ENCODE peak calls at places on chromosomes 3 and 15, in ten cellular contexts. One of them, this sample, is unnamed. For H3K9me3, the result is how much of the 10 kb centered on the place peaks cover.

GRCh38 chr3:196688349-196688748 is 23.7 kb downstream of the CEP19 start:
- DNase-seq in endodermal cell: no peak
- DNase-seq in OCI-LY7: no peak
- DNase-seq in tibial artery: peak
- DNase-seq in colonic mucosa: peak
- DNase-seq in hepatocyte: peak
- DNase-seq in PC-3: no peak
- DNase-seq in gastrocnemius medialis: peak
- DNase-seq in ovary: no peak
- DNase-seq in endothelial cell of umbilical vein: peak
- DNase-seq in this sample: peak

GRCh38 chr3:177832862-177833261 is 635.6 kb upstream of the TBL1XR1 start:
- DNase-seq in endodermal cell: no peak
- DNase-seq in OCI-LY7: no peak
- DNase-seq in tibial artery: no peak
- DNase-seq in colonic mucosa: no peak
- DNase-seq in hepatocyte: no peak
- DNase-seq in PC-3: no peak
- DNase-seq in gastrocnemius medialis: no peak
- DNase-seq in ovary: no peak
- DNase-seq in endothelial cell of umbilical vein: no peak
- DNase-seq in this sample: no peak

GRCh38 chr15:98676586-98677270 is 28.4 kb downstream of the IGF1R start:
- DNase-seq in endodermal cell: peak
- DNase-seq in OCI-LY7: no peak
- DNase-seq in tibial artery: no peak
- DNase-seq in colonic mucosa: no peak
- DNase-seq in hepatocyte: no peak
- DNase-seq in PC-3: no peak
- DNase-seq in gastrocnemius medialis: no peak
- DNase-seq in ovary: no peak
- DNase-seq in endothelial cell of umbilical vein: no peak
- DNase-seq in this sample: peak

GRCh38 chr3:105862217-105862616 is 6.6 kb downstream of the CBLB start:
- DNase-seq in endodermal cell: no peak
- DNase-seq in OCI-LY7: peak
- DNase-seq in tibial artery: no peak
- DNase-seq in colonic mucosa: no peak
- DNase-seq in hepatocyte: no peak
- DNase-seq in PC-3: no peak
- DNase-seq in gastrocnemius medialis: no peak
- DNase-seq in ovary: no peak
- DNase-seq in endothelial cell of umbilical vein: no peak
- DNase-seq in this sample: no peak

GRCh38 chr3:133863865-133864264 is 31.8 kb downstream of the RAB6B start:
- DNase-seq in endodermal cell: no peak
- DNase-seq in OCI-LY7: no peak
- DNase-seq in tibial artery: no peak
- DNase-seq in colonic mucosa: no peak
- DNase-seq in hepatocyte: no peak
- DNase-seq in PC-3: no peak
- DNase-seq in gastrocnemius medialis: no peak
- DNase-seq in ovary: no peak
- DNase-seq in endothelial cell of umbilical vein: no peak
- DNase-seq in this sample: no peak

GRCh38 chr3:55877703-55878102 is 390.6 kb upstream of the WNT5A start:
- DNase-seq in endodermal cell: no peak
- DNase-seq in OCI-LY7: peak
- DNase-seq in tibial artery: no peak
- DNase-seq in colonic mucosa: no peak
- DNase-seq in hepatocyte: no peak
- DNase-seq in PC-3: no peak
- DNase-seq in gastrocnemius medialis: no peak
- DNase-seq in ovary: no peak
- DNase-seq in endothelial cell of umbilical vein: no peak
- DNase-seq in this sample: no peak

GRCh38 chr3:183253364-183253960 is 409 bp downstream of the B3GNT5 start:
- DNase-seq in endodermal cell: peak
- DNase-seq in OCI-LY7: no peak
- DNase-seq in tibial artery: peak
- DNase-seq in colonic mucosa: peak
- DNase-seq in hepatocyte: peak
- DNase-seq in PC-3: peak
- DNase-seq in gastrocnemius medialis: peak
- DNase-seq in ovary: peak
- DNase-seq in endothelial cell of umbilical vein: peak
- DNase-seq in this sample: peak

GRCh38 chr3:68057637-68058320 is 403.4 kb upstream of the SUCLG2 start:
- DNase-seq in endodermal cell: no peak
- DNase-seq in OCI-LY7: no peak
- DNase-seq in tibial artery: no peak
- DNase-seq in colonic mucosa: no peak
- DNase-seq in hepatocyte: no peak
- DNase-seq in PC-3: no peak
- DNase-seq in gastrocnemius medialis: no peak
- DNase-seq in ovary: no peak
- DNase-seq in endothelial cell of umbilical vein: no peak
- DNase-seq in this sample: no peak

GRCh38 chr3:160159806-160160205 is 65.4 kb upstream of the C3orf80 start:
- DNase-seq in endodermal cell: no peak
- DNase-seq in OCI-LY7: no peak
- DNase-seq in tibial artery: no peak
- DNase-seq in colonic mucosa: no peak
- DNase-seq in hepatocyte: no peak
- DNase-seq in PC-3: no peak
- DNase-seq in gastrocnemius medialis: no peak
- DNase-seq in ovary: no peak
- DNase-seq in endothelial cell of umbilical vein: no peak
- DNase-seq in this sample: no peak

GRCh38 chr3:160168290-160168689 is 56.9 kb upstream of the C3orf80 start:
- DNase-seq in endodermal cell: no peak
- DNase-seq in OCI-LY7: no peak
- DNase-seq in tibial artery: no peak
- DNase-seq in colonic mucosa: no peak
- DNase-seq in hepatocyte: no peak
- DNase-seq in PC-3: no peak
- DNase-seq in gastrocnemius medialis: no peak
- DNase-seq in ovary: no peak
- DNase-seq in endothelial cell of umbilical vein: no peak
- DNase-seq in this sample: no peak

GRCh38 chr3:160162440-160162839 is 62.8 kb upstream of the C3orf80 start:
- DNase-seq in endodermal cell: peak
- DNase-seq in OCI-LY7: no peak
- DNase-seq in tibial artery: no peak
- DNase-seq in colonic mucosa: no peak
- DNase-seq in hepatocyte: no peak
- DNase-seq in PC-3: no peak
- DNase-seq in gastrocnemius medialis: no peak
- DNase-seq in ovary: no peak
- DNase-seq in endothelial cell of umbilical vein: no peak
- DNase-seq in this sample: no peak

GRCh38 chr3:160159346-160159745 is 65.9 kb upstream of the C3orf80 start:
- DNase-seq in endodermal cell: no peak
- DNase-seq in OCI-LY7: no peak
- DNase-seq in tibial artery: no peak
- DNase-seq in colonic mucosa: no peak
- DNase-seq in hepatocyte: no peak
- DNase-seq in PC-3: no peak
- DNase-seq in gastrocnemius medialis: no peak
- DNase-seq in ovary: no peak
- DNase-seq in endothelial cell of umbilical vein: no peak
- DNase-seq in this sample: no peak

DNA sequence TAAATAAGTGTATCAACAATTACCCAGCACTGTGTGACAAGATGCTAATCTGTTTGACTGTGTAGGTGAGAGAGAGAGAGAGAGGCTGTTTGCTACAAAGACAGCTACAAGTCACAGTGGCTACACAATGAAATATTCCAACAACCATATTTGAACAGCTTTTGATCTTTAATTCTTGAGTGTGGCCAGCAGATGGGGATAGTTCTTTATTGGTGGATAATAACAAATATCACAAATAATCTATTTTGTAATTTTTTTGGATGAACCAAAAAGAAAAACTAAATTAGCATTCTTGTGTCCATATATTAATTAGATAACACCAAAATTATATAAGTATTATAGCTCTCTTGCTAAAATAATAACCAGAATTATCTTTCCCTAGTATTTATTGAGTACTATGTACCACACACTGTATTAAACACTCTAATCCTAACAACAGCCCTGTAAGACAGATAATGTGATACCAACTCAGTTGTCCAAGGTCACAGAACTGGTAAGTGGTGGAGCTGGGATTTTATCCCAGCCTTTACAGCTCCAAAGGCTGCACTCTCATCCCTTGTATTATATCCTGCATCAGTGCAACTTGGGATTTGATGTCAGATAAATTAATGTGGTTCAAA is 61.9 kb upstream of the C3orf80 start:
- DNase-seq in endodermal cell: no peak
- DNase-seq in OCI-LY7: peak
- DNase-seq in tibial artery: no peak
- DNase-seq in colonic mucosa: no peak
- DNase-seq in hepatocyte: peak
- DNase-seq in PC-3: peak
- DNase-seq in gastrocnemius medialis: no peak
- DNase-seq in ovary: no peak
- DNase-seq in endothelial cell of umbilical vein: peak
- DNase-seq in this sample: no peak
- TF ChIP-seq CTCF in endodermal cell: peak
- TF ChIP-seq CTCF in OCI-LY7: peak
- TF ChIP-seq CTCF in tibial artery: peak
- TF ChIP-seq CTCF in colonic mucosa: peak
- TF ChIP-seq CTCF in hepatocyte: peak
- TF ChIP-seq CTCF in PC-3: peak
- TF ChIP-seq CTCF in gastrocnemius medialis: no peak
- TF ChIP-seq CTCF in ovary: no peak
- TF ChIP-seq CTCF in endothelial cell of umbilical vein: peak
- TF ChIP-seq CTCF in this sample: no peak

GRCh38 chr3:17783426-17783825 is 41.0 kb upstream of the TBC1D5 start:
- DNase-seq in endodermal cell: no peak
- DNase-seq in OCI-LY7: no peak
- DNase-seq in tibial artery: no peak
- DNase-seq in colonic mucosa: no peak
- DNase-seq in hepatocyte: no peak
- DNase-seq in PC-3: no peak
- DNase-seq in gastrocnemius medialis: no peak
- DNase-seq in ovary: no peak
- DNase-seq in endothelial cell of umbilical vein: no peak
- DNase-seq in this sample: no peak

DNA sequence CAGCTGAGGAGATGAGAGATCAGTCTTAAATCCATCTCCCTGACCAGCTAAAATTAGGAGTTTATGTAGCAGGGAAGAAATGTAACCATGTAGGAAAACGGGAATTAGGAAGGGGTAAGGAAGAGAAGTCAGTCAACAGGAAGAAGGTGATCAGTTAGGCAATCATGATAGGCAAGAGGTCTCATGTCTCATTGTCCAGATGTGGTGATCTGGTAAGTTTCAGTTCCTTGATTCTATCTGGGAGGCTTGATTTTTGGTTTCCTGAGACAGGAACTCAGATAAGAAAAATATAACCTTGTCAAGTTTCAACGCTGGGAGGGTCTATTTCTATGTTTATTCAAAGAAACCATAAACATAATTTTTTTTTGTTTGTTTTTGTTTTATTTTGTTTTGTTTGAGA is 40.3 kb upstream of the TBC1D5 start:
- DNase-seq in endodermal cell: no peak
- DNase-seq in OCI-LY7: peak
- DNase-seq in tibial artery: no peak
- DNase-seq in colonic mucosa: no peak
- DNase-seq in hepatocyte: no peak
- DNase-seq in PC-3: no peak
- DNase-seq in gastrocnemius medialis: no peak
- DNase-seq in ovary: no peak
- DNase-seq in endothelial cell of umbilical vein: no peak
- DNase-seq in this sample: no peak
- H3K9me3 ChIP-seq in endodermal cell: under half
- H3K9me3 ChIP-seq in OCI-LY7: under half
- H3K9me3 ChIP-seq in tibial artery: under half
- H3K9me3 ChIP-seq in colonic mucosa: under half
- H3K9me3 ChIP-seq in hepatocyte: under half
- H3K9me3 ChIP-seq in PC-3: under half
- H3K9me3 ChIP-seq in gastrocnemius medialis: under half
- H3K9me3 ChIP-seq in ovary: under half
- H3K9me3 ChIP-seq in endothelial cell of umbilical vein: under half
- H3K9me3 ChIP-seq in this sample: under half

GRCh38 chr3:159785276-159785675 is 203.4 kb upstream of the IL12A start:
- DNase-seq in endodermal cell: no peak
- DNase-seq in OCI-LY7: no peak
- DNase-seq in tibial artery: no peak
- DNase-seq in colonic mucosa: no peak
- DNase-seq in hepatocyte: no peak
- DNase-seq in PC-3: peak
- DNase-seq in gastrocnemius medialis: no peak
- DNase-seq in ovary: no peak
- DNase-seq in endothelial cell of umbilical vein: peak
- DNase-seq in this sample: no peak

GRCh38 chr3:159782724-159783421 is 205.8 kb upstream of the IL12A start:
- DNase-seq in endodermal cell: no peak
- DNase-seq in OCI-LY7: no peak
- DNase-seq in tibial artery: no peak
- DNase-seq in colonic mucosa: peak
- DNase-seq in hepatocyte: no peak
- DNase-seq in PC-3: peak
- DNase-seq in gastrocnemius medialis: no peak
- DNase-seq in ovary: no peak
- DNase-seq in endothelial cell of umbilical vein: no peak
- DNase-seq in this sample: no peak

GRCh38 chr3:159779883-159780282 is 208.8 kb upstream of the IL12A start:
- DNase-seq in endodermal cell: no peak
- DNase-seq in OCI-LY7: no peak
- DNase-seq in tibial artery: no peak
- DNase-seq in colonic mucosa: no peak
- DNase-seq in hepatocyte: no peak
- DNase-seq in PC-3: peak
- DNase-seq in gastrocnemius medialis: no peak
- DNase-seq in ovary: no peak
- DNase-seq in endothelial cell of umbilical vein: no peak
- DNase-seq in this sample: no peak

GRCh38 chr3:159783780-159784747 is 204.6 kb upstream of the IL12A start:
- DNase-seq in endodermal cell: no peak
- DNase-seq in OCI-LY7: no peak
- DNase-seq in tibial artery: no peak
- DNase-seq in colonic mucosa: no peak
- DNase-seq in hepatocyte: no peak
- DNase-seq in PC-3: no peak
- DNase-seq in gastrocnemius medialis: no peak
- DNase-seq in ovary: no peak
- DNase-seq in endothelial cell of umbilical vein: no peak
- DNase-seq in this sample: no peak

GRCh38 chr3:159781867-159782266 is 206.8 kb upstream of the IL12A start:
- DNase-seq in endodermal cell: no peak
- DNase-seq in OCI-LY7: no peak
- DNase-seq in tibial artery: no peak
- DNase-seq in colonic mucosa: no peak
- DNase-seq in hepatocyte: no peak
- DNase-seq in PC-3: peak
- DNase-seq in gastrocnemius medialis: no peak
- DNase-seq in ovary: no peak
- DNase-seq in endothelial cell of umbilical vein: no peak
- DNase-seq in this sample: no peak
- TF ChIP-seq CTCF in endodermal cell: peak
- TF ChIP-seq CTCF in OCI-LY7: no peak
- TF ChIP-seq CTCF in tibial artery: no peak
- TF ChIP-seq CTCF in colonic mucosa: peak
- TF ChIP-seq CTCF in hepatocyte: no peak
- TF ChIP-seq CTCF in PC-3: peak
- TF ChIP-seq CTCF in gastrocnemius medialis: no peak
- TF ChIP-seq CTCF in ovary: no peak
- TF ChIP-seq CTCF in endothelial cell of umbilical vein: no peak
- TF ChIP-seq CTCF in this sample: no peak

DNA sequence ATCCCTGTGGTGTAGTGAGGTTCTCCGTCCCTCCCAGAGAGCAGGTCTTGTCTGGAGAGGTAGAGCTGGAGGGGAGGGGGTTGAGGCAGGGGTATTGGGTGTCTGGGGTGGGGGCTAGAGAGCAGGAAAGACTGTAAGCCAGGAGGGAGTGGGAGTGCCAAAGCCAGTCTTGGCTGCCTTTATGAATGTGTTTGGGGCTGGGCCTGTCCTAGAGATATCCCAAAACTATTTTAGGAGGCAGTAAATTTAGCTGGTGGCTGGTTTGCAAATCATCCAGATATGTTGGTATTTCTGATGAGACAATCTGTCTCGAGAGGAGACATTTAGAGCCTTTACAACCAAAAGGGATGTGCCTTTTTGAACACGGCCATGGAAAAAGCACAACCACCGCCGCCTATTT is 166.6 kb downstream of the TLE3 start:
- DNase-seq in endodermal cell: no peak
- DNase-seq in OCI-LY7: no peak
- DNase-seq in tibial artery: no peak
- DNase-seq in colonic mucosa: no peak
- DNase-seq in hepatocyte: no peak
- DNase-seq in PC-3: no peak
- DNase-seq in gastrocnemius medialis: no peak
- DNase-seq in ovary: no peak
- DNase-seq in endothelial cell of umbilical vein: no peak
- DNase-seq in this sample: no peak
- H3K9me3 ChIP-seq in endodermal cell: under half
- H3K9me3 ChIP-seq in OCI-LY7: under half
- H3K9me3 ChIP-seq in tibial artery: under half
- H3K9me3 ChIP-seq in colonic mucosa: under half
- H3K9me3 ChIP-seq in hepatocyte: under half
- H3K9me3 ChIP-seq in PC-3: under half
- H3K9me3 ChIP-seq in gastrocnemius medialis: under half
- H3K9me3 ChIP-seq in ovary: under half
- H3K9me3 ChIP-seq in endothelial cell of umbilical vein: under half
- H3K9me3 ChIP-seq in this sample: under half